ENCODE peak calls at places on chromosomes 5 and 9, in five cellular contexts. One of them, this sample, is unnamed. For H3K4me1, the result is how much of the 10 kb centered on the place peaks cover.

GRCh38 chr9:131598121-131598520 is 52.8 kb downstream of the PRRT1B start:
- DNase-seq in stomach: peak
- DNase-seq in H9: no peak
- DNase-seq in psoas muscle: peak
- DNase-seq in heart right ventricle: no peak
- DNase-seq in this sample: peak

GRCh38 chr9:76688471-76689238 is 75.6 kb upstream of the PCA3 start:
- DNase-seq in psoas muscle: no peak
- DNase-seq in heart right ventricle: no peak
- DNase-seq in stomach: no peak
- DNase-seq in H9: no peak
- DNase-seq in this sample: no peak

GRCh38 chr9:105439428-105439827 is 8.4 kb upstream of the FSD1L start:
- DNase-seq in stomach: no peak
- DNase-seq in psoas muscle: no peak
- DNase-seq in H9: no peak
- DNase-seq in heart right ventricle: no peak
- DNase-seq in this sample: no peak

GRCh38 chr5:26569241-26569928 is 469.0 kb downstream of the CDH9 start:
- DNase-seq in psoas muscle: no peak
- DNase-seq in stomach: no peak
- DNase-seq in heart right ventricle: no peak
- DNase-seq in H9: no peak
- DNase-seq in this sample: no peak

GRCh38 chr5:147382776-147383175 is 127.1 kb downstream of the DPYSL3 start:
- DNase-seq in heart right ventricle: no peak
- DNase-seq in H9: no peak
- DNase-seq in stomach: no peak
- DNase-seq in psoas muscle: no peak
- DNase-seq in this sample: no peak

GRCh38 chr9:130343445-130343918 is 77.9 kb downstream of the HMCN2 start:
- DNase-seq in H9: peak
- DNase-seq in psoas muscle: no peak
- DNase-seq in heart right ventricle: no peak
- DNase-seq in stomach: no peak
- DNase-seq in this sample: no peak

GRCh38 chr9:135183538-135184153 is 96.2 kb downstream of the OLFM1 start:
- DNase-seq in stomach: no peak
- DNase-seq in heart right ventricle: no peak
- DNase-seq in H9: no peak
- DNase-seq in psoas muscle: no peak
- DNase-seq in this sample: no peak

GRCh38 chr5:95080456-95080855 is 204.4 kb downstream of the MCTP1 start:
- DNase-seq in H9: no peak
- DNase-seq in stomach: no peak
- DNase-seq in heart right ventricle: no peak
- DNase-seq in psoas muscle: no peak
- DNase-seq in this sample: no peak

GRCh38 chr9:33120620-33121019 is 44.1 kb upstream of the SMU1 start:
- DNase-seq in psoas muscle: no peak
- DNase-seq in H9: no peak
- DNase-seq in heart right ventricle: no peak
- DNase-seq in stomach: no peak
- DNase-seq in this sample: no peak

GRCh38 chr9:32550046-32550608 is 2.0 kb upstream of the SMIM27 start:
- DNase-seq in H9: no peak
- DNase-seq in stomach: no peak
- DNase-seq in psoas muscle: no peak
- DNase-seq in heart right ventricle: no peak
- DNase-seq in this sample: no peak

DNA sequence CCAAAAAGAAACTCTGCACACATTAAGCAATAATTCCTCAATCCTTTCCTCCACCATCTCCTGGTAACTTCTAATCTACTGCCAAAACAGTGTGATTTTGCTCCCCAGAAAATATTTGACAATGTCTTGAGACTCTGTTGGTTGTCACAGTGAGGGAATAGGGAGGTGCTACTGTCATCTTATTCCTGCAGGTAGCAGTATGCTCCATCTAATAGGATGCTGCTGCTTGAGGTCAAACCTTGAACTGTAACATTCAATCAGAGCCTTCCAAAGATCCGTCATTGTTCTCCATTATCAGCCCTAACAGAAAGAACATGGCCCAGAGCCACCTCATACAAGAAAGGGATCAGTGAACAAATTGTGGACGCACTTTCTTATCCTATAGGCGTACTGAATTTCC is 514.7 kb upstream of the GRIN3A start:
- DNase-seq in H9: no peak
- DNase-seq in heart right ventricle: no peak
- DNase-seq in psoas muscle: no peak
- DNase-seq in stomach: no peak
- DNase-seq in this sample: no peak
- TF ChIP-seq CTCF in H9: peak
- TF ChIP-seq CTCF in heart right ventricle: no peak
- TF ChIP-seq CTCF in psoas muscle: no peak
- TF ChIP-seq CTCF in stomach: no peak
- TF ChIP-seq CTCF in this sample: no peak

GRCh38 chr5:180303226-180304015 is 11.5 kb upstream of the MAPK9 start:
- DNase-seq in H9: no peak
- DNase-seq in psoas muscle: no peak
- DNase-seq in heart right ventricle: no peak
- DNase-seq in stomach: no peak
- DNase-seq in this sample: no peak

GRCh38 chr5:180305481-180305880 is 13.6 kb upstream of the MAPK9 start:
- DNase-seq in psoas muscle: no peak
- DNase-seq in stomach: no peak
- DNase-seq in heart right ventricle: no peak
- DNase-seq in H9: no peak
- DNase-seq in this sample: no peak

GRCh38 chr5:180302256-180302655 is 10.4 kb upstream of the MAPK9 start:
- DNase-seq in stomach: no peak
- DNase-seq in psoas muscle: no peak
- DNase-seq in heart right ventricle: no peak
- DNase-seq in H9: no peak
- DNase-seq in this sample: no peak

GRCh38 chr5:180304431-180305375 is 12.8 kb upstream of the MAPK9 start:
- DNase-seq in psoas muscle: no peak
- DNase-seq in stomach: no peak
- DNase-seq in H9: no peak
- DNase-seq in heart right ventricle: no peak
- DNase-seq in this sample: no peak

GRCh38 chr5:180304016-180304292 is 12.1 kb upstream of the MAPK9 start:
- DNase-seq in psoas muscle: no peak
- DNase-seq in heart right ventricle: no peak
- DNase-seq in stomach: no peak
- DNase-seq in H9: no peak
- DNase-seq in this sample: no peak
- H3K4me1 ChIP-seq in psoas muscle: under half
- H3K4me1 ChIP-seq in heart right ventricle: under half
- H3K4me1 ChIP-seq in stomach: under half
- H3K4me1 ChIP-seq in H9: under half
- H3K4me1 ChIP-seq in this sample: under half

GRCh38 chr5:98454904-98455303 is 318.6 kb upstream of the RGMB start:
- DNase-seq in psoas muscle: no peak
- DNase-seq in stomach: no peak
- DNase-seq in H9: no peak
- DNase-seq in heart right ventricle: no peak
- DNase-seq in this sample: no peak

GRCh38 chr5:98453309-98453708 is 320.2 kb upstream of the RGMB start:
- DNase-seq in heart right ventricle: no peak
- DNase-seq in stomach: no peak
- DNase-seq in H9: no peak
- DNase-seq in psoas muscle: no peak
- DNase-seq in this sample: no peak

GRCh38 chr5:98458004-98458403 is 315.5 kb upstream of the RGMB start:
- DNase-seq in H9: no peak
- DNase-seq in psoas muscle: no peak
- DNase-seq in stomach: no peak
- DNase-seq in heart right ventricle: no peak
- DNase-seq in this sample: no peak

GRCh38 chr5:98454407-98454806 is 319.1 kb upstream of the RGMB start:
- DNase-seq in stomach: no peak
- DNase-seq in heart right ventricle: no peak
- DNase-seq in psoas muscle: no peak
- DNase-seq in H9: no peak
- DNase-seq in this sample: no peak

DNA sequence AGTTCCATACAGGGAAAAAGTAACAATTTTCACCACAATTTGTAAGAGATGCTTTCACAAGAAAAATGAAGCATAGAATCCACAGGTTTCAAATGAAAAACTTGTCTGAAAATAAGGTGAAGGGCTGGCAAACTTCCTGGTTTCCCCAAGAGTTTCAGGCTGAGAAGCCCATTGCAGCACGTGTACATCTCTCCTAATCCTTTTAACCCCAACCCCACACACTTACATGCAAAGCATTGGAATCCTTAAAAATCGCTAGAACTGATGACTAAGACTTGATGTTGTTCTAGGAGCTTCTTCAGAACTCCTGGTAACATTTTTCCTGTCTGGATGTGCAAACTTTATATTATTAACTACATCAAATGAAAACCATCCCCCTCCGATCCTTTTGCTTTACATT is 317.8 kb upstream of the RGMB start:
- DNase-seq in psoas muscle: no peak
- DNase-seq in heart right ventricle: no peak
- DNase-seq in stomach: no peak
- DNase-seq in H9: no peak
- DNase-seq in this sample: no peak
- H3K27ac ChIP-seq in psoas muscle: no peak
- H3K27ac ChIP-seq in heart right ventricle: no peak
- H3K27ac ChIP-seq in stomach: no peak
- H3K27ac ChIP-seq in H9: no peak
- H3K27ac ChIP-seq in this sample: no peak

GRCh38 chr9:21075484-21075883 is 2.3 kb downstream of the IFNB1 start:
- DNase-seq in heart right ventricle: no peak
- DNase-seq in psoas muscle: no peak
- DNase-seq in H9: no peak
- DNase-seq in stomach: no peak
- DNase-seq in this sample: no peak

GRCh38 chr9:21070887-21071286 is 6.9 kb downstream of the IFNB1 start:
- DNase-seq in H9: no peak
- DNase-seq in stomach: no peak
- DNase-seq in psoas muscle: no peak
- DNase-seq in heart right ventricle: no peak
- DNase-seq in this sample: no peak

DNA sequence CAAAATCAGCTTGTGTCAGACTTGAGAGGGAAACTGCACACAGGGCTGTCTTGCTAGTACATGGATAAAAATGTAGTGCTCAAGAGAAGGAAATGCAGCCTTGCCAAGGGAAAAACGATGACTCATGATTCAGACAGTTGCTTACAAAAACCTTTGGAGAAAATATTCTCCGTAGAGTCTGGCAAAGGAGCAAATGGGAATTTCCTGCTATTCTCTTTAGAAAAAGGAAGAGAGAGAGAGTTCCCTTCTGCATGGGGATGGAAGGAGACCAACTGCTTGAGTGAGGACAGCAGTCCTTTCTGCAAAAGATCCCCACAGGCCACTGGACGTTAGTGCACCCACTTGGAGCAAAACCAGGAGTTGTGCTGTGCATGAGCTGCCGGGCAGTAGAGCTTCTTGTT is 7.6 kb downstream of the IFNB1 start:
- DNase-seq in heart right ventricle: peak
- DNase-seq in stomach: no peak
- DNase-seq in H9: peak
- DNase-seq in psoas muscle: peak
- DNase-seq in this sample: peak
- TF ChIP-seq CTCF in heart right ventricle: peak
- TF ChIP-seq CTCF in stomach: no peak
- TF ChIP-seq CTCF in H9: peak
- TF ChIP-seq CTCF in psoas muscle: peak
- TF ChIP-seq CTCF in this sample: peak

GRCh38 chr5:142360051-142360498 is 35.3 kb upstream of the SPRY4 start:
- DNase-seq in psoas muscle: no peak
- DNase-seq in heart right ventricle: no peak
- DNase-seq in stomach: no peak
- DNase-seq in H9: no peak
- DNase-seq in this sample: no peak
- H3K4me1 ChIP-seq in psoas muscle: under half
- H3K4me1 ChIP-seq in heart right ventricle: under half
- H3K4me1 ChIP-seq in stomach: under half
- H3K4me1 ChIP-seq in H9: under half
- H3K4me1 ChIP-seq in this sample: under half

GRCh38 chr5:98474802-98475201 is 298.7 kb upstream of the RGMB start:
- DNase-seq in stomach: no peak
- DNase-seq in heart right ventricle: no peak
- DNase-seq in psoas muscle: no peak
- DNase-seq in H9: no peak
- DNase-seq in this sample: no peak
- H3K27ac ChIP-seq in stomach: no peak
- H3K27ac ChIP-seq in heart right ventricle: no peak
- H3K27ac ChIP-seq in psoas muscle: no peak
- H3K27ac ChIP-seq in H9: no peak
- H3K27ac ChIP-seq in this sample: no peak

GRCh38 chr9:16824545-16825041 is 45.9 kb downstream of the BNC2 start:
- DNase-seq in psoas muscle: no peak
- DNase-seq in stomach: no peak
- DNase-seq in H9: peak
- DNase-seq in heart right ventricle: no peak
- DNase-seq in this sample: no peak
- TF ChIP-seq CTCF in psoas muscle: no peak
- TF ChIP-seq CTCF in stomach: no peak
- TF ChIP-seq CTCF in H9: peak
- TF ChIP-seq CTCF in heart right ventricle: peak
- TF ChIP-seq CTCF in this sample: no peak

DNA sequence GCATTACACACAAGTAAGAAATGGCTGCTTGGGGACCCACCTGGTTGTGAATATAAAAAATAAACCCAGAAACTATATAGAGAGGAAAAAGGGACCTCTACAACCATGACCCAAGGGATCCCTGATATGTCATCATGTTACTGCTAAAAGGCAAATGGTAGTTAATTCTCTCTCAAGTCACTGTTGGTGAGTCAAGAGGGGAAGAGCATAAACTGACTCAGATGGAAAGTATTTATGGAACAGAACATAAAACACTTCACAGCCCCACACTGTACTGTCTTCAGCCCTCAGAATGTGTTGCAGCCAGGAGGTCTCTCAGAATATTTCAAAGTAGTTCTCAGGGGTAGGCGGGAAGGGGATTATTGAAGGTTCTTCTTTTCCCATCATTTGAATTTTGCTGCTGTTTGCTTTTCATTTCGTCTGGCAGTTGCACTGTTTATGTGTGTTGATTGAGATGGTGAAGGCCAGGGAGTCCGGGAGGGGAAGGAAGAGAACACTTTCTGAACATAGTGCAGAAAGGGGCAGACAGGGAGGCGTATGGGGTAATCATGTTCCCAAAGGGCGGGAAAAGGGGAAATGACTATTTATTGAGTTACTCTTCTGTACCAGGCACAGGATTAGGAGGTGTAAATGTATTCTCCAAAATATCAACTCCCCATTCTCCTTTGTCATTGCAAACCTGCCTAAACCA is 85.5 kb downstream of the TEK start:
- DNase-seq in stomach: no peak
- DNase-seq in psoas muscle: no peak
- DNase-seq in heart right ventricle: no peak
- DNase-seq in H9: no peak
- DNase-seq in this sample: no peak
- H3K4me1 ChIP-seq in stomach: under half
- H3K4me1 ChIP-seq in psoas muscle: under half
- H3K4me1 ChIP-seq in heart right ventricle: under half
- H3K4me1 ChIP-seq in H9: under half
- H3K4me1 ChIP-seq in this sample: under half

GRCh38 chr5:140043508-140043872 is 391 bp upstream of the NRG2 start:
- DNase-seq in H9: peak
- DNase-seq in heart right ventricle: peak
- DNase-seq in psoas muscle: no peak
- DNase-seq in stomach: no peak
- DNase-seq in this sample: peak
- H3K27ac ChIP-seq in H9: no peak
- H3K27ac ChIP-seq in heart right ventricle: peak
- H3K27ac ChIP-seq in psoas muscle: peak
- H3K27ac ChIP-seq in stomach: peak
- H3K27ac ChIP-seq in this sample: peak